ENCODE peak calls at places on chromosome 18, in eight cellular contexts. Q is non-pigmented ciliary epithelial cell; W is activated effector memory CD4-positive, alpha-beta T cell treated with anti-CD3 and anti-CD28 coated beads, Interleukin-2, amount 50 U/mL, for 16 hours; G is CMK; I is GM23248; O is dermis microvascular lymphatic vessel endothelial cell; V is T follicular helper cell; S is activated naive CD4-positive, alpha-beta T cell treated with anti-CD3 and anti-CD28 coated beads for 36 hours. E is an unnamed sample.
A peak's percentile ranks its signal among the peaks of the same experiment; 100 is the strongest.

GRCh38 chr18:67451952-67452351 is 64.6 kb downstream of the DSEL start:
- DNase-seq in Q (no peak), W (no peak), G (peak; percentile 8), I (no peak), O (no peak), V (no peak), S (no peak), E (no peak)

GRCh38 chr18:49630246-49630699 is 68.4 kb downstream of the LIPG start:
- DNase-seq in Q (no peak), W (no peak), G (no peak), I (no peak), O (no peak), V (no peak), S (no peak), E (no peak)

GRCh38 chr18:9719421-9719981 is 11.4 kb downstream of the RAB31 start:
- DNase-seq in Q (no peak), W (no peak), G (no peak), I (peak; percentile 97), O (peak; percentile 71), V (no peak), S (no peak), E (no peak)

GRCh38 chr18:22731398-22731797 is 201.7 kb upstream of the RBBP8 start:
- DNase-seq in Q (no peak), W (no peak), G (no peak), I (no peak), O (no peak), V (no peak), S (no peak), E (no peak)

GRCh38 chr18:48687694-48688042 is 148.8 kb downstream of the CTIF start:
- DNase-seq in Q (no peak), W (peak; percentile 34), G (no peak), I (no peak), O (no peak), V (no peak), S (no peak), E (no peak)

GRCh38 chr18:34772887-34773286 is 62.8 kb downstream of the DTNA start:
- DNase-seq in Q (no peak), W (no peak), G (no peak), I (peak; percentile 73), O (peak; percentile 39), V (no peak), S (no peak), E (no peak)

GRCh38 chr18:44149706-44150105 is 531.0 kb upstream of the SETBP1 start:
- DNase-seq in Q (peak; percentile 82), W (no peak), G (no peak), I (peak; percentile 90), O (no peak), V (no peak), S (no peak), E (peak; percentile 52)

GRCh38 chr18:76757343-76757742 is 65.0 kb upstream of the ZNF236 start:
- DNase-seq in Q (no peak), W (no peak), G (no peak), I (peak; percentile 46), O (no peak), V (no peak), S (no peak), E (no peak)

GRCh38 chr18:72868666-72869661 is 1.2 kb upstream of the NETO1 start:
- DNase-seq in Q (no peak), W (no peak), G (no peak), I (no peak), O (no peak), V (no peak), S (no peak), E (no peak)

GRCh38 chr18:22695674-22696073 is 237.5 kb upstream of the RBBP8 start:
- DNase-seq in Q (no peak), W (no peak), G (no peak), I (peak; percentile 36), O (no peak), V (no peak), S (no peak), E (no peak)

GRCh38 chr18:31977270-31977872 is 34.4 kb upstream of the TRAPPC8 start:
- DNase-seq in Q (peak; percentile 11), W (peak; percentile 64), G (no peak), I (peak; percentile 55), O (peak; percentile 52), V (peak; percentile 20), S (peak; percentile 31), E (no peak)